ENCODE peak calls at places on chromosomes 4 and X, in six cellular contexts. S, F, Z, O, W and D are unnamed samples.

GRCh38 chr4:12118651-12119213 is 690.0 kb upstream of the HS3ST1 start:
- DNase-seq in S (no peak), F (no peak), Z (no peak), O (no peak), W (no peak), D (no peak)

GRCh38 chr4:3368841-3369760 is 72.7 kb upstream of the HGFAC start:
- DNase-seq in S (no peak), F (no peak), Z (no peak), O (no peak), W (no peak), D (no peak)

GRCh38 chrX:47576021-47576898 is 6.0 kb upstream of the TIMP1 start:
- DNase-seq in S (no peak), F (no peak), Z (no peak), O (no peak), W (no peak), D (no peak)

GRCh38 chr4:13007802-13008201 is 476.3 kb downstream of the RAB28 start:
- DNase-seq in S (no peak), F (no peak), Z (no peak), O (no peak), W (no peak), D (no peak)

GRCh38 chrX:848366-848765 is 217.8 kb downstream of the SHOX start:
- DNase-seq in S (no peak), F (no peak), Z (no peak), O (no peak), W (no peak), D (no peak)

GRCh38 chrX:40694833-40695232 is 40.5 kb downstream of the MED14 start:
- DNase-seq in S (no peak), F (no peak), Z (no peak), O (no peak), W (no peak), D (no peak)

GRCh38 chrX:72018277-72019112 is 107.8 kb downstream of the NHSL2 start:
- DNase-seq in S (peak), F (peak), Z (peak), O (peak), W (peak), D (peak)

GRCh38 chr4:150306719-150307118 is 228.5 kb downstream of the DCLK2 start:
- DNase-seq in S (no peak), F (no peak), Z (no peak), O (no peak), W (no peak), D (no peak)

GRCh38 chrX:57156397-57157049 is 19.3 kb upstream of the SPIN2A start:
- DNase-seq in S (no peak), F (peak), Z (peak), O (no peak), W (no peak), D (peak)

GRCh38 chr4:105990933-105991332 is 95.7 kb downstream of the NPNT start:
- DNase-seq in S (peak), F (peak), Z (no peak), O (no peak), W (peak), D (no peak)

GRCh38 chrX:134520860-134521390 is 61.0 kb downstream of the HPRT1 start:
- DNase-seq in S (no peak), F (peak), Z (peak), O (no peak), W (no peak), D (peak)

GRCh38 chr4:124711469-124712416 is 789 bp downstream of the ANKRD50 start:
- DNase-seq in S (peak), F (peak), Z (peak), O (no peak), W (no peak), D (peak)

GRCh38 chr4:110787109-110787508 is 164.2 kb upstream of the PITX2 start:
- DNase-seq in S (no peak), F (no peak), Z (no peak), O (no peak), W (no peak), D (no peak)

GRCh38 chrX:119190736-119191282 is 45.3 kb upstream of the PGRMC1 start:
- DNase-seq in S (no peak), F (no peak), Z (no peak), O (peak), W (no peak), D (no peak)

GRCh38 chr4:40292313-40292759 is 42.8 kb upstream of the CHRNA9 start:
- DNase-seq in S (no peak), F (no peak), Z (peak), O (no peak), W (no peak), D (no peak)

GRCh38 chrX:109886122-109886761 is 116.7 kb upstream of the TMEM164 start:
- DNase-seq in S (no peak), F (peak), Z (peak), O (no peak), W (no peak), D (peak)

GRCh38 chrX:335758-336155 is 17.2 kb upstream of the GTPBP6 start:
- DNase-seq in S (peak), F (no peak), Z (no peak), O (no peak), W (peak), D (no peak)

GRCh38 chr4:130288576-130288975 is 1192.6 kb downstream of the C4orf33 start:
- DNase-seq in S (no peak), F (no peak), Z (no peak), O (no peak), W (no peak), D (no peak)

GRCh38 chr4:34720563-34720962 is 1523.8 kb downstream of the ARAP2 start:
- DNase-seq in S (no peak), F (peak), Z (peak), O (no peak), W (no peak), D (no peak)

GRCh38 chr4:126560794-126561193 is 1072.0 kb upstream of the INTU start:
- DNase-seq in S (no peak), F (no peak), Z (no peak), O (no peak), W (no peak), D (no peak)

GRCh38 chr4:86595426-86595805 is 1.3 kb downstream of the PTPN13 start:
- DNase-seq in S (no peak), F (no peak), Z (no peak), O (peak), W (no peak), D (no peak)

GRCh38 chrX:49269010-49269767 is 404 bp upstream of the PPP1R3F start:
- DNase-seq in S (peak), F (peak), Z (peak), O (peak), W (peak), D (peak)

GRCh38 chrX:49269768-49270248 is at the start of gene PPP1R3F:
- DNase-seq in S (peak), F (no peak), Z (peak), O (peak), W (no peak), D (peak)

GRCh38 chrX:49264460-49264859 is at the start of gene FOXP3:
- DNase-seq in S (no peak), F (no peak), Z (no peak), O (no peak), W (no peak), D (no peak)

GRCh38 chrX:49268702-49269009 is 937 bp upstream of the PPP1R3F start:
- DNase-seq in S (no peak), F (no peak), Z (no peak), O (no peak), W (no peak), D (no peak)

DNA sequence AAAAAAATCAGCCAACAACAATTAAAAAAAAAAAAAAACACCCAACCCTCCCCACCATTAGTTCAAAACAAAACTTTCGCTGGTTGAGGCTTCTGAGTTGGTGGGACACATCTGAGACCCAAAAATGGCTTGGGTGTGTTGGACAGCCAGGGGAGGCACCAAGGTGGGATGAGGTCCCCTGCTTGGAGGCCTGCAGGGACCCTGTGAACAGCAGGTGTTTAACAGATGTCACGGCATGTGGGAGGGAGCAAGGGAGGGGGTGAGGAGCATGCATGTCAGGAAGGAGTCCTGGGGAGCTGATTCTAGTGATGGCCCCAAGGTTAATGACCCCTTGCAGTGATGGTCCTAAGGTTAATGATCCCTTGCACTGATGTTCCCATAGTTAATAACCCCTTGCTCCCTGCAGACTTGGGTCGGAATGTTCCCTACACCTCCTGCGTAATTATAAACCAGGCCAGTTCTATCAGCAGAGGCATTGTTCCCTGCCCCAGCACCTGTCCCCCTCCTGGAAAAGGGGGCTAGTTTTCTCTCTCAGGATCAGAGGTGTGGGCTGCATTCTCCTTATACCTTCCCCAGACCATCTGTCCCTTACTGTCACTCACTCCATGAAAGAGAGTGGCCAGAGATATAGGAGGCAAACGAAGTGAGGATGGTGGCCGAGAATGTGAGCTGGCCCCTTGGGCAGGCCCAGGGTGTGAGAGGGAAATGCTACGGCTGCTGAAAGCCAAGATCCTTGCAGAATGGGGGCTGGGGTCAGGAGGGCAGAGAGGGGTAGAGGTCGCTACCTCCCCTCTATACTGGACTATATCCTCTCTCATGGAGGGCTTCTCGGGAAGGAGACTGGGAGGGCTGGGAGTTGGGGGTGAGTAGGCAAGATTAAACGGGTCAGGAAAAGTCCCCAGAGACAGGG is 2.3 kb upstream of the FOXP3 start:
- DNase-seq in S (peak), F (no peak), Z (no peak), O (no peak), W (no peak), D (no peak)
- TF ChIP-seq CTCF in S (no peak), F (no peak), Z (no peak), O (no peak), W (no peak), D (no peak)

GRCh38 chrX:2652106-2652505 is 39.0 kb upstream of the CD99 start:
- DNase-seq in S (no peak), F (no peak), Z (peak), O (no peak), W (no peak), D (no peak)
- TF ChIP-seq CTCF in S (no peak), F (peak), Z (peak), O (no peak), W (no peak), D (no peak)

DNA sequence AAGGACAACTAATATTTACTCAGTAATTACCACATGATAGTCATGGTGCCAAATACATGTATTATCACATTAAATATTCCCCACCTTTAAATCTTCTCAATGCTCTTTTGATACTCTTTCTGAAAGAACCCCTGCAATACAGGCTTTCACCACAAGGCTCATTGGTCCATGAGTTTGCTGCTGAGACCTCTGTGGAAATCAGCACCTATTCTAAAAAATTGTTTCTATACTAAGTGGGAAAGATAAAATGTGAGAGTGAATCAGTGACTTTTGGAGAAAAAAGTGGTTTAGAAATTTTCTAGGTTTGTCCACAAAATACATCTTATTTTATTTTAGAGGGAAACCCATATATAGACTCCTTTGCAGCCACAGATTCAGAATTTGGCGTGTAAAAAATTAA is 257.3 kb downstream of the ZIC3 start:
- DNase-seq in S (no peak), F (no peak), Z (peak), O (no peak), W (no peak), D (no peak)
- TF ChIP-seq CTCF in S (peak), F (peak), Z (peak), O (no peak), W (peak), D (peak)

GRCh38 chr4:32589853-32590252 is 1869.7 kb downstream of the PCDH7 start:
- DNase-seq in S (no peak), F (no peak), Z (no peak), O (no peak), W (no peak), D (no peak)
- TF ChIP-seq CTCF in S (no peak), F (no peak), Z (no peak), O (no peak), W (no peak), D (no peak)

DNA sequence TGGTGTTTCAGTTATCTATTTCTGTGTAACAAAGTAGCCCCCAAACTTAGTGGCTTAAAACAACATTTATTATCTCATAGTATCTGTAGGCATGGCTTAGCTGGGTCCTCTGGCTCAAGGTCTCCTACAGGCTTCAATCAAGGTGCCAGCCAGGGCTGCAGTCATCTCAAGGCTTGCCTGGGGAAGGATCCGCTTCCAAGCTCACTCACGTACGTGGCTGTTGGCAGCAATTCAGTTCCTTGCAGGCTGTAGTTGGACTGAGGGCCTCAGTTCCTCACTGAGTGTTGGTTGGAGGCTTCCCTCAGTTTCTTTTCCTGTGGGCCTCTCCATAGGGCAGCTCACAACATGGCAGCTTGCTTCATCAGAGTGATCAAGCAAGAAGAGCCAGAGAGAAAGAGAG is 9.3 kb downstream of the FAM120C start:
- DNase-seq in S (no peak), F (no peak), Z (no peak), O (no peak), W (no peak), D (no peak)
- TF ChIP-seq CTCF in S (no peak), F (no peak), Z (no peak), O (no peak), W (no peak), D (no peak)

GRCh38 chr4:6109842-6110560 is 90.3 kb downstream of the JAKMIP1 start:
- DNase-seq in S (no peak), F (no peak), Z (peak), O (no peak), W (no peak), D (no peak)
- TF ChIP-seq CTCF in S (peak), F (no peak), Z (peak), O (no peak), W (no peak), D (peak)